ENCODE peak calls at places on chromosomes 13 and 19, in nine cellular contexts. N is stimulated activated CD4-positive, alpha-beta T cell treated with anti-CD3 and anti-CD28 coated beads, Interleukin-12 subunit alpha, Interleukin-12 subunit beta, amount 100 ng/mL, for 48 hours; X is activated CD4-positive, alpha-beta T cell treated with anti-CD3 and anti-CD28 coated beads for 4 hours; Z is omental fat pad; E is uterus; G is breast epithelium; L is gastrocnemius medialis; W is ovary; C is heart left ventricle. B is an unnamed sample.

GRCh38 chr13:40247845-40248244 is 418.6 kb downstream of the FOXO1 start:
- DNase-seq in G (no peak), X (no peak), C (no peak), E (no peak), L (no peak), W (no peak), Z (no peak), N (no peak), B (no peak)

GRCh38 chr19:7729211-7729610 is 2.7 kb downstream of the CLEC4G start:
- DNase-seq in W (no peak), Z (no peak), C (no peak), E (no peak), L (no peak), X (no peak), G (no peak), N (no peak), B (no peak)

GRCh38 chr13:84296386-84296785 is 414.1 kb upstream of the SLITRK1 start:
- DNase-seq in C (no peak), E (no peak), W (no peak), Z (no peak), L (no peak), N (no peak), G (no peak), X (no peak), B (no peak)

GRCh38 chr13:66468656-66469055 is 761.5 kb downstream of the PCDH9 start:
- DNase-seq in L (no peak), Z (no peak), C (no peak), E (no peak), W (no peak), G (no peak), X (no peak), N (no peak), B (no peak)

GRCh38 chr13:31248361-31248760 is 48.6 kb downstream of the B3GLCT start:
- DNase-seq in X (no peak), L (no peak), E (no peak), N (no peak), W (no peak), Z (no peak), C (no peak), G (no peak), B (no peak)

GRCh38 chr13:102677122-102677521 is 17.7 kb downstream of the METTL21C start:
- DNase-seq in G (no peak), C (no peak), Z (no peak), W (no peak), N (no peak), X (no peak), L (peak; percentile 44), E (no peak), B (peak; percentile 34)

GRCh38 chr19:6484251-6484650 is 2.7 kb upstream of the DENND1C start:
- DNase-seq in X (no peak), C (no peak), G (no peak), Z (no peak), N (no peak), E (no peak), L (no peak), W (no peak), B (no peak)

GRCh38 chr13:32266130-32266529 is 49.0 kb downstream of the ZAR1L start:
- DNase-seq in X (no peak), G (no peak), W (no peak), N (no peak), L (no peak), E (no peak), C (no peak), Z (no peak), B (no peak)

GRCh38 chr13:97353927-97354326 is 80.0 kb upstream of the RAP2A start:
- DNase-seq in N (no peak), E (no peak), L (no peak), G (no peak), W (no peak), X (no peak), Z (no peak), C (no peak), B (no peak)

GRCh38 chr19:4197625-4198466 is 15.4 kb downstream of the ANKRD24 start:
- DNase-seq in N (no peak), W (no peak), Z (no peak), G (no peak), L (no peak), E (no peak), X (no peak), C (no peak), B (no peak)

B was measured in thyroid gland.